ENCODE peak calls at places on chromosome 1, in seven cellular contexts. S, W, O, M, F, L and G are unnamed samples.
A peak's percentile ranks its signal among the peaks of the same experiment; 100 is the strongest.

GRCh38 chr1:204758601-204759000 is 73.1 kb upstream of the LRRN2 start:
- DNase-seq in S (no peak), W (no peak), O (no peak), M (no peak), F (no peak), L (no peak), G (no peak)

GRCh38 chr1:116474921-116475849 is 95.6 kb downstream of the CD58 start:
- DNase-seq in S (peak; percentile 79), W (no peak), O (no peak), M (no peak), F (no peak), L (no peak), G (no peak)

GRCh38 chr1:46401964-46402626 is 8.0 kb downstream of the FAAH start:
- DNase-seq in S (peak; percentile 38), W (peak; percentile 56), O (peak; percentile 16), M (peak; percentile 30), F (peak; percentile 83), L (no peak), G (no peak)

GRCh38 chr1:233668725-233669294 is 54.9 kb downstream of the KCNK1 start:
- DNase-seq in S (peak; percentile 90), W (no peak), O (no peak), M (no peak), F (peak; percentile 47), L (no peak), G (no peak)

GRCh38 chr1:153697873-153698647 is 19.6 kb downstream of the NPR1 start:
- DNase-seq in S (peak; percentile 77), W (no peak), O (peak; percentile 73), M (no peak), F (no peak), L (no peak), G (peak; percentile 83)

GRCh38 chr1:105485207-105485606 is 1571.3 kb upstream of the PRMT6 start:
- DNase-seq in S (no peak), W (no peak), O (no peak), M (no peak), F (peak; percentile 66), L (no peak), G (no peak)

GRCh38 chr1:17239420-17239819 is 9.5 kb upstream of the PADI3 start:
- DNase-seq in S (peak; percentile 77), W (peak; percentile 93), O (peak; percentile 56), M (peak; percentile 27), F (peak; percentile 71), L (peak; percentile 88), G (peak; percentile 65)

GRCh38 chr1:8033322-8033721 is 7.2 kb upstream of the ERRFI1 start:
- DNase-seq in S (no peak), W (no peak), O (no peak), M (no peak), F (no peak), L (no peak), G (no peak)

GRCh38 chr1:240111558-240111957 is 19.9 kb downstream of the FMN2 start:
- DNase-seq in S (no peak), W (no peak), O (peak; percentile 14), M (no peak), F (no peak), L (no peak), G (peak; percentile 13)

GRCh38 chr1:29519108-29519507 is 282.8 kb downstream of the PTPRU start:
- DNase-seq in S (no peak), W (no peak), O (no peak), M (peak; percentile 4), F (no peak), L (no peak), G (no peak)

GRCh38 chr1:52551476-52552235 is 1.2 kb downstream of the TUT4 start:
- DNase-seq in S (peak; percentile 21), W (peak; percentile 53), O (peak; percentile 8), M (no peak), F (no peak), L (peak; percentile 16), G (peak; percentile 23)

GRCh38 chr1:240575976-240576666 is 35.8 kb downstream of the GREM2 start:
- DNase-seq in S (no peak), W (peak; percentile 35), O (no peak), M (no peak), F (peak; percentile 46), L (no peak), G (peak; percentile 21)